ENCODE peak calls at places on chromosomes 1 and 21, in five cellular contexts. One of them, this sample, is unnamed.

GRCh38 chr1:39996396-39997004 is 41.6 kb downstream of the MFSD2A start:
- DNase-seq in neural progenitor cell: no peak
- DNase-seq in tibial artery: no peak
- DNase-seq in neural crest cell: no peak
- DNase-seq in astrocyte of the spinal cord: no peak
- DNase-seq in this sample: no peak

GRCh38 chr1:36710901-36711300 is 228.2 kb upstream of the CSF3R start:
- DNase-seq in neural crest cell: no peak
- DNase-seq in neural progenitor cell: peak; percentile 89
- DNase-seq in astrocyte of the spinal cord: no peak
- DNase-seq in tibial artery: no peak
- DNase-seq in this sample: no peak

GRCh38 chr21:15088483-15088882 is 23.7 kb upstream of the NRIP1 start:
- DNase-seq in tibial artery: no peak
- DNase-seq in astrocyte of the spinal cord: no peak
- DNase-seq in neural crest cell: no peak
- DNase-seq in neural progenitor cell: no peak
- DNase-seq in this sample: no peak

GRCh38 chr1:185789846-185790735 is 55.9 kb downstream of the HMCN1 start:
- DNase-seq in neural crest cell: peak; percentile 7
- DNase-seq in neural progenitor cell: no peak
- DNase-seq in astrocyte of the spinal cord: peak; percentile 59
- DNase-seq in tibial artery: no peak
- DNase-seq in this sample: no peak

GRCh38 chr1:92480813-92481597 is 5.7 kb downstream of the GFI1 start:
- DNase-seq in tibial artery: no peak
- DNase-seq in neural progenitor cell: peak; percentile 64
- DNase-seq in neural crest cell: peak; percentile 6
- DNase-seq in astrocyte of the spinal cord: no peak
- DNase-seq in this sample: peak; percentile 23

GRCh38 chr1:154430903-154431302 is 25.8 kb downstream of the IL6R start:
- DNase-seq in tibial artery: no peak
- DNase-seq in neural crest cell: peak; percentile 23
- DNase-seq in neural progenitor cell: peak; percentile 49
- DNase-seq in astrocyte of the spinal cord: no peak
- DNase-seq in this sample: no peak

GRCh38 chr1:202160377-202160940 is at the start of gene PTPN7:
- DNase-seq in astrocyte of the spinal cord: no peak
- DNase-seq in tibial artery: no peak
- DNase-seq in neural crest cell: no peak
- DNase-seq in neural progenitor cell: no peak
- DNase-seq in this sample: no peak

GRCh38 chr1:208159542-208160258 is 84.5 kb downstream of the PLXNA2 start:
- DNase-seq in astrocyte of the spinal cord: peak; percentile 81
- DNase-seq in neural crest cell: no peak
- DNase-seq in tibial artery: peak; percentile 64
- DNase-seq in neural progenitor cell: no peak
- DNase-seq in this sample: no peak

GRCh38 chr1:19305880-19306279 is 6.1 kb downstream of the AKR7A2 start:
- DNase-seq in astrocyte of the spinal cord: no peak
- DNase-seq in neural progenitor cell: no peak
- DNase-seq in neural crest cell: no peak
- DNase-seq in tibial artery: no peak
- DNase-seq in this sample: no peak

GRCh38 chr21:39321424-39321823 is 8.0 kb upstream of the BRWD1 start:
- DNase-seq in astrocyte of the spinal cord: no peak
- DNase-seq in tibial artery: no peak
- DNase-seq in neural crest cell: no peak
- DNase-seq in neural progenitor cell: no peak
- DNase-seq in this sample: no peak

GRCh38 chr1:151639466-151639865 is 27.6 kb downstream of the SNX27 start:
- DNase-seq in neural progenitor cell: no peak
- DNase-seq in neural crest cell: no peak
- DNase-seq in tibial artery: no peak
- DNase-seq in astrocyte of the spinal cord: peak; percentile 32
- DNase-seq in this sample: no peak

GRCh38 chr1:152646656-152647055 is 16.5 kb upstream of the LCE2D start:
- DNase-seq in neural progenitor cell: no peak
- DNase-seq in neural crest cell: no peak
- DNase-seq in tibial artery: no peak
- DNase-seq in astrocyte of the spinal cord: no peak
- DNase-seq in this sample: no peak

GRCh38 chr1:109444376-109444775 is 18.1 kb upstream of the PSMA5 start:
- DNase-seq in neural crest cell: no peak
- DNase-seq in astrocyte of the spinal cord: no peak
- DNase-seq in neural progenitor cell: no peak
- DNase-seq in tibial artery: no peak
- DNase-seq in this sample: no peak

GRCh38 chr21:23694396-23694795 is 1912.9 kb downstream of the MRPL39 start:
- DNase-seq in neural progenitor cell: no peak
- DNase-seq in neural crest cell: no peak
- DNase-seq in tibial artery: no peak
- DNase-seq in astrocyte of the spinal cord: no peak
- DNase-seq in this sample: no peak
- TF ChIP-seq CTCF in neural progenitor cell: no peak
- TF ChIP-seq CTCF in neural crest cell: no peak
- TF ChIP-seq CTCF in tibial artery: no peak
- TF ChIP-seq CTCF in astrocyte of the spinal cord: no peak
- TF ChIP-seq CTCF in this sample: no peak

GRCh38 chr1:239997160-239997514 is 94.5 kb upstream of the FMN2 start:
- DNase-seq in neural crest cell: no peak
- DNase-seq in tibial artery: no peak
- DNase-seq in neural progenitor cell: no peak
- DNase-seq in astrocyte of the spinal cord: no peak
- DNase-seq in this sample: no peak

GRCh38 chr1:239995281-239995680 is 96.4 kb upstream of the FMN2 start:
- DNase-seq in neural progenitor cell: peak; percentile 25
- DNase-seq in neural crest cell: no peak
- DNase-seq in tibial artery: no peak
- DNase-seq in astrocyte of the spinal cord: no peak
- DNase-seq in this sample: no peak

GRCh38 chr1:239999170-239999569 is 92.5 kb upstream of the FMN2 start:
- DNase-seq in astrocyte of the spinal cord: no peak
- DNase-seq in neural progenitor cell: no peak
- DNase-seq in neural crest cell: no peak
- DNase-seq in tibial artery: no peak
- DNase-seq in this sample: no peak

GRCh38 chr1:239998312-239998649 is 93.4 kb upstream of the FMN2 start:
- DNase-seq in neural crest cell: no peak
- DNase-seq in astrocyte of the spinal cord: no peak
- DNase-seq in tibial artery: no peak
- DNase-seq in neural progenitor cell: no peak
- DNase-seq in this sample: no peak

DNA sequence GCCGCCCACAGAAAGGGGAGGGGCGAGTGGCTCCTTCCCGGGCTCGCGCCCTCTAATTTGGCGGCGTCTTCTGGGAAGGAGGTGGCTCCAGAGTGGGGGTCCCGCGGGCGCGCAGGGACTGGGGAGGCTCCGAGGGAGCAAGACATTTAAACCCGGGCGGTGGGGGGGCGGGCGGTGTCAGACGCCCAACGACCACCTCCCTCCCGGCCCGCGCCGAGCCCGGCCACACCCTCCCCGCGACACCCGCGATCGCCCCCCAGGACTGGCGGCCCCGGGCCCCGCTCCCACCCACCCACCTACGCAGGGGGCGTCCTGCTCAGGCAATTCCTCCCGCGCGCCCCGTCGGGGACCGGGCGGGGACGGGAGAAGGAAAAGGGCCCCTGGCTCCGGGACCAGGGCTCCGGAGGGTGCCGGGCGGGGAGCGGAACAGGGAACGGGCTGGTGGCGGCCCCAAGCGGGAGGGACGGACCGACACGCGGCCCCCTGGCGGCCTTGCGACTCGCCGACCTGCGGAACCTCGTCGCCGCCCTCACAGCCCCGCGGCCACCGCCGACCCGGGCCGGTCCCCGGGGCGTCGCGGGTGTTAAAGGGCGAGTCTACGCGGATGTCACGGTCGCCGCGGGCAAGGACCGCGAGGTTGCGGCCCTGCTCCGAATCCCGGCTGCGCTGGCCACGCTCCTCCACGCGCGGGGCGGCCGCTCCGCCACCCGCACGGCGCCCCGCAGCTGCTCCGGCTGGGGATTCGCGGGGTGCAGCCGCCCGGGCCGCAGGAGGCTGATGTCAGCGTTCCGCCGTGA is 94.0 kb upstream of the FMN2 start:
- DNase-seq in tibial artery: no peak
- DNase-seq in astrocyte of the spinal cord: no peak
- DNase-seq in neural crest cell: peak; percentile 52
- DNase-seq in neural progenitor cell: peak; percentile 83
- DNase-seq in this sample: peak; percentile 47
- TF ChIP-seq CTCF in tibial artery: no peak
- TF ChIP-seq CTCF in astrocyte of the spinal cord: peak; percentile 35
- TF ChIP-seq CTCF in neural crest cell: peak; percentile 62
- TF ChIP-seq CTCF in neural progenitor cell: peak; percentile 61
- TF ChIP-seq CTCF in this sample: peak; percentile 59

GRCh38 chr21:18265955-18266354 is 21.3 kb downstream of the CHODL start:
- DNase-seq in tibial artery: no peak
- DNase-seq in neural progenitor cell: no peak
- DNase-seq in astrocyte of the spinal cord: no peak
- DNase-seq in neural crest cell: no peak
- DNase-seq in this sample: no peak
- TF ChIP-seq CTCF in tibial artery: no peak
- TF ChIP-seq CTCF in neural progenitor cell: no peak
- TF ChIP-seq CTCF in astrocyte of the spinal cord: no peak
- TF ChIP-seq CTCF in neural crest cell: no peak
- TF ChIP-seq CTCF in this sample: no peak

GRCh38 chr1:224245188-224245587 is 62.1 kb downstream of the DEGS1 start:
- DNase-seq in astrocyte of the spinal cord: peak; percentile 24
- DNase-seq in tibial artery: peak; percentile 69
- DNase-seq in neural crest cell: no peak
- DNase-seq in neural progenitor cell: no peak
- DNase-seq in this sample: no peak
- TF ChIP-seq CTCF in astrocyte of the spinal cord: no peak
- TF ChIP-seq CTCF in tibial artery: no peak
- TF ChIP-seq CTCF in neural crest cell: no peak
- TF ChIP-seq CTCF in neural progenitor cell: no peak
- TF ChIP-seq CTCF in this sample: no peak

This sample was measured in progenitor cell of endocrine pancreas.